ENCODE peak calls at places on chromosomes 12 and 14, in nine cellular contexts. V is HCT116, F is breast epithelium, J is K562, T is spleen, G is SK-N-SH, X is transverse colon, K is GM12892, W is SK-N-MC. Q is an unnamed sample.

GRCh38 chr14:54127526-54127925 is 170.9 kb upstream of the BMP4 start:
- DNase-seq in W (no peak), J (no peak), T (no peak), K (no peak), V (no peak), X (no peak), F (no peak), G (no peak), Q (no peak)

GRCh38 chr14:21825147-21825743 is 151.6 kb upstream of the OR4E1 start:
- DNase-seq in F (no peak), G (peak; percentile 26), W (peak; percentile 30), K (no peak), T (no peak), J (peak; percentile 38), X (no peak), V (peak; percentile 48), Q (no peak)

GRCh38 chr12:105820407-105821140 is 318.2 kb downstream of the NUAK1 start:
- DNase-seq in J (no peak), G (no peak), K (no peak), T (no peak), F (peak; percentile 77), W (no peak), X (peak; percentile 9), V (no peak), Q (no peak)

GRCh38 chr12:6370994-6371754 is 4.2 kb downstream of the SCNN1A start:
- DNase-seq in V (peak; percentile 95), X (peak; percentile 84), G (no peak), F (no peak), K (no peak), W (no peak), J (peak; percentile 73), T (peak; percentile 48), Q (peak; percentile 88)

GRCh38 chr14:57889245-57889644 is 23.4 kb upstream of the SLC35F4 start:
- DNase-seq in T (no peak), V (no peak), F (peak; percentile 44), J (no peak), G (no peak), X (no peak), W (no peak), K (no peak), Q (no peak)

GRCh38 chr14:100874051-100874410 is 29.5 kb downstream of the RTL1 start:
- DNase-seq in G (no peak), W (no peak), V (no peak), X (no peak), J (no peak), K (no peak), F (no peak), T (no peak), Q (no peak)

GRCh38 chr12:24038211-24038997 is 88.9 kb upstream of the SOX5 start:
- DNase-seq in X (no peak), G (no peak), J (no peak), W (no peak), T (no peak), K (no peak), F (no peak), V (no peak), Q (no peak)

GRCh38 chr12:108649668-108650067 is 16.0 kb upstream of the SELPLG start:
- DNase-seq in T (no peak), X (no peak), G (no peak), J (no peak), V (peak; percentile 86), W (no peak), K (no peak), F (peak; percentile 83), Q (no peak)

GRCh38 chr12:41402804-41403203 is 214.7 kb downstream of the PDZRN4 start:
- DNase-seq in K (no peak), J (no peak), V (no peak), T (no peak), W (no peak), F (no peak), G (no peak), X (no peak), Q (no peak)

GRCh38 chr12:100404769-100405407 is 48.0 kb downstream of the SLC17A8 start:
- DNase-seq in T (no peak), W (peak; percentile 8), G (peak; percentile 38), X (peak; percentile 26), V (peak; percentile 84), J (peak; percentile 79), F (no peak), K (no peak), Q (peak; percentile 70)

GRCh38 chr12:111635524-111635923 is 36.4 kb upstream of the ATXN2 start:
- DNase-seq in J (peak; percentile 83), X (no peak), T (peak; percentile 16), V (no peak), K (no peak), F (no peak), W (no peak), G (no peak), Q (no peak)

GRCh38 chr14:71355324-71356201 is 448.3 kb downstream of the PCNX1 start:
- DNase-seq in J (peak; percentile 83), G (peak; percentile 33), K (no peak), X (no peak), T (no peak), W (no peak), V (no peak), F (peak; percentile 44), Q (no peak)

GRCh38 chr14:28785096-28785952 is 18.7 kb downstream of the FOXG1 start:
- DNase-seq in J (no peak), T (no peak), V (no peak), K (no peak), G (no peak), W (no peak), F (no peak), X (no peak), Q (peak; percentile 76)
- TF ChIP-seq POLR2AphosphoS5 in J (no peak), T (no peak), V (no peak), K (no peak), G (no peak), W (no peak), F (no peak), X (no peak), Q (no peak)

DNA sequence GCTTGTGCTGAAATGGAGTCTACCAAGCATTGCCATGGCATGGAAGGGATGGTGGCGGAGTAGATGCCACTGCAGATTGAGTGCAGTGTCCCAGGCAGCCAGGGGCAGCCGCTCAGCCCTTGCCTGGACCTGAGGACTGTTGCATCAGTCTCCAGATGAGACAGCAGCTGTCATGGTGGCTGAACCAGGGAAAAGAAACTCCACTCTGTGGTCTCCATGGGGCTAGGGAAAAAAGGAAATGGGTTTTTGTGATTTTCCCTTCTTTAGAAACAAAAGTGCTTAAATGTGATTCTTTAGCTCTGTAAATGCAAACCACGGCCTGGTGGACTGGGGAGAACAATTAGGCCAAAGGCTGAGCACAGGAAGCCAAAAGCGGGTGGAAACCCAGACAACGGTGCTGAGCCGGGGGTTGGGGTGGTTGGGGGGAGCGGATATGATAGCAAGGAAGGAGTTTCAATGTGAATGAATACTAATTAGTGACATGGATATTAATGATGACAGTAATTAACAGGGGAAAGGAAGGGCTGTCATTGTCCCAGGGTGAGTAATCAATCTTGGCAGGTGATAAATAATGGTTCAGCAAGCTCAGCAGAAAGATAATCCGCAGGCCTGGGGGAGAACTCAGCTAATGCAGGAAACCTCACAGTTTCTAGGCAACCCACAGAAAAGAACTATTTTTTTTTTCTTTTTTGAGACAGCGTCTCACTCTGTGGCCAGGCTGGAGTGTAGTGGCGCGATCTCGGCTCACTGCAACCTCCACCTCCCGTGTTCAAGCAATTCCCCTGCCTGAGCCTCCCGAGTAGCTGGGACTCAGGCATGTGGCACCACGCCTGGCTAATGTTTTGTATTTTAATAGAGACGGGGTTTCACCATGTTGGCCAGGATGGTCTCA is 442.6 kb downstream of the DPF3 start:
- DNase-seq in W (peak; percentile 78), V (no peak), K (no peak), J (no peak), X (peak; percentile 17), T (no peak), G (no peak), F (no peak), Q (peak; percentile 39)
- TF ChIP-seq POLR2AphosphoS5 in W (peak; percentile 73), V (no peak), K (no peak), J (no peak), X (no peak), T (no peak), G (no peak), F (no peak), Q (no peak)

GRCh38 chr14:96903444-96904023 is 106.4 kb downstream of the VRK1 start:
- DNase-seq in W (no peak), G (no peak), T (no peak), K (no peak), J (no peak), F (no peak), V (no peak), X (no peak), Q (no peak)

GRCh38 chr14:96905065-96905464 is 107.9 kb downstream of the VRK1 start:
- DNase-seq in J (no peak), X (no peak), W (no peak), F (no peak), K (no peak), G (no peak), V (no peak), T (no peak), Q (no peak)

GRCh38 chr14:96904201-96904600 is 107.0 kb downstream of the VRK1 start:
- DNase-seq in J (no peak), X (no peak), W (no peak), G (no peak), T (no peak), V (no peak), K (no peak), F (no peak), Q (no peak)

GRCh38 chr14:96906434-96906833 is 109.3 kb downstream of the VRK1 start:
- DNase-seq in X (no peak), G (no peak), F (no peak), J (no peak), T (no peak), V (no peak), K (no peak), W (no peak), Q (no peak)

DNA sequence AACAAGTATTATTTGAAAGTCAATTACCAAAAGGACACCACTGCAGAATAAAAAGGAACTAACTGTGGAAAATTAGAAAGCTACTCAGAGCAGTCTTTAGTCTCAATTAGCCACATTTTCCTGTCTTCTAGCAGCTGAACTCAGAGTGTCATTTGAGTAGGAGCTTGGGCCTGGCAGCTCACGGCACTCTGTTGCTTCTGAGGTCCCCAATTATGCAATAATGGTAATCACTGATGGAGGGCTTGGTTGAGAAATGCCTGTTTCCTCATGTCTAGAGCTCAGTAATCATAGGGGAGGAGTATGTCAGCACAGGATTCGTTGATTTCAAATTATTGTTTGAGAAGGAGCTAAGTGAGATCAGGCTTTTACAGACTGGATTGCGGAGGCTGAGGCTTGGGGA is 108.6 kb downstream of the VRK1 start:
- DNase-seq in K (no peak), V (no peak), G (no peak), X (no peak), J (no peak), F (no peak), T (no peak), W (no peak), Q (no peak)
- TF ChIP-seq POLR2AphosphoS5 in K (no peak), V (no peak), G (no peak), X (no peak), J (no peak), F (no peak), T (no peak), W (no peak), Q (no peak)

GRCh38 chr14:34806257-34806656 is 68.9 kb downstream of the BAZ1A start:
- DNase-seq in J (no peak), K (no peak), T (no peak), X (no peak), G (no peak), W (no peak), V (no peak), F (no peak), Q (no peak)

GRCh38 chr14:34810028-34810427 is 65.1 kb downstream of the BAZ1A start:
- DNase-seq in K (no peak), F (no peak), X (no peak), T (no peak), W (no peak), J (no peak), G (no peak), V (no peak), Q (no peak)

GRCh38 chr14:34804933-34805332 is 70.2 kb downstream of the BAZ1A start:
- DNase-seq in G (no peak), J (peak; percentile 4), F (no peak), T (no peak), X (no peak), K (no peak), W (no peak), V (no peak), Q (no peak)
- TF ChIP-seq POLR2AphosphoS5 in G (no peak), J (no peak), F (no peak), T (no peak), X (no peak), K (no peak), W (no peak), V (no peak), Q (no peak)

Q was measured in upper lobe of left lung.